ENCODE peak calls at places on chromosome X, in eight cellular contexts. R, C, M, S, E, Q, W and N are unnamed samples.

GRCh38 chrX:153703036-153703370 is 15.3 kb downstream of the SLC6A8 start:
- DNase-seq in S (no peak), E (no peak), Q (no peak), M (no peak), R (no peak), C (no peak), W (no peak), N (no peak)

GRCh38 chrX:72029473-72030411 is 102.0 kb downstream of the RTL5 start:
- DNase-seq in C (no peak), S (peak), R (no peak), E (no peak), M (no peak), W (peak), Q (no peak), N (no peak)

GRCh38 chrX:148156986-148157385 is 175.8 kb downstream of the FMR1NB start:
- DNase-seq in E (no peak), S (no peak), Q (no peak), W (no peak), M (no peak), C (no peak), R (no peak), N (no peak)

GRCh38 chrX:69124108-69124507 is 41.1 kb downstream of the PJA1 start:
- DNase-seq in S (no peak), W (peak), E (no peak), R (no peak), Q (no peak), M (no peak), C (no peak), N (no peak)

GRCh38 chrX:151722241-151722846 is 6.5 kb downstream of the FATE1 start:
- DNase-seq in S (peak), E (no peak), W (peak), C (no peak), M (peak), Q (peak), R (peak), N (no peak)

GRCh38 chrX:131801066-131801465 is 222.0 kb upstream of the STK26 start:
- DNase-seq in Q (no peak), E (no peak), R (no peak), C (no peak), S (no peak), W (no peak), M (no peak), N (no peak)

GRCh38 chrX:12447448-12448154 is 309.3 kb downstream of the FRMPD4 start:
- DNase-seq in M (no peak), W (peak), Q (no peak), E (no peak), R (no peak), S (no peak), C (no peak), N (no peak)

GRCh38 chrX:17542123-17542522 is 167.1 kb downstream of the NHS start:
- DNase-seq in Q (no peak), M (no peak), S (no peak), E (no peak), C (no peak), R (no peak), W (no peak), N (no peak)

GRCh38 chrX:101081257-101081656 is 2.6 kb downstream of the TMEM35A start:
- DNase-seq in Q (no peak), R (no peak), E (no peak), C (no peak), W (no peak), S (no peak), M (no peak), N (no peak)

GRCh38 chrX:104987063-104987462 is 233.4 kb downstream of the TEX13A start:
- DNase-seq in W (no peak), M (no peak), R (no peak), S (no peak), C (no peak), E (no peak), Q (no peak), N (no peak)

GRCh38 chrX:154890990-154891639 is 5.0 kb downstream of the F8A1 start:
- DNase-seq in Q (no peak), R (no peak), C (no peak), E (no peak), M (no peak), S (no peak), W (no peak), N (no peak)

GRCh38 chrX:131513159-131513914 is 30.5 kb upstream of the OR13H1 start:
- DNase-seq in R (no peak), Q (no peak), E (no peak), S (peak), W (no peak), C (no peak), M (no peak), N (no peak)

GRCh38 chrX:153921511-153922285 is 4.4 kb downstream of the ARHGAP4 start:
- DNase-seq in C (no peak), E (peak), S (no peak), W (no peak), M (no peak), R (no peak), Q (no peak), N (no peak)